ENCODE peak calls at places on chromosome 3, in seven cellular contexts. Z is colonic mucosa; E is effector memory CD4-positive, alpha-beta T cell; X is breast epithelium; G is mammary epithelial cell; H is Peyer's patch; U is uterus. P is an unnamed sample.

GRCh38 chr3:9151240-9151639 is 98.2 kb downstream of the SRGAP3 start:
- DNase-seq in Z (no peak), E (no peak), X (no peak), G (peak; percentile 31), H (no peak), U (no peak), P (no peak)

GRCh38 chr3:157542711-157543485 is 39.7 kb upstream of the VEPH1 start:
- DNase-seq in Z (peak; percentile 84), E (no peak), X (peak; percentile 49), G (peak; percentile 16), H (no peak), U (no peak), P (peak; percentile 83)

GRCh38 chr3:152235709-152236298 is 32.9 kb upstream of the MBNL1 start:
- DNase-seq in Z (no peak), E (no peak), X (no peak), G (peak; percentile 35), H (no peak), U (no peak), P (no peak)

GRCh38 chr3:84724877-84725276 is 233.9 kb upstream of the CADM2 start:
- DNase-seq in Z (no peak), E (no peak), X (no peak), G (peak; percentile 1), H (no peak), U (no peak), P (no peak)

GRCh38 chr3:195249057-195249770 is 21.7 kb downstream of the XXYLT1 start:
- DNase-seq in Z (no peak), E (no peak), X (no peak), G (no peak), H (no peak), U (peak; percentile 12), P (peak; percentile 23)

GRCh38 chr3:129961142-129961541 is 13.4 kb upstream of the TRH start:
- DNase-seq in Z (no peak), E (no peak), X (no peak), G (no peak), H (no peak), U (peak; percentile 46), P (no peak)

GRCh38 chr3:177345049-177345972 is 148.0 kb upstream of the TBL1XR1 start:
- DNase-seq in Z (peak; percentile 91), E (peak; percentile 18), X (peak; percentile 92), G (peak; percentile 92), H (peak; percentile 64), U (peak; percentile 86), P (peak; percentile 85)

GRCh38 chr3:154040283-154040682 is 80.9 kb upstream of the ARHGEF26 start:
- DNase-seq in Z (no peak), E (no peak), X (no peak), G (peak; percentile 16), H (no peak), U (no peak), P (no peak)

GRCh38 chr3:183285828-183286457 is 32.9 kb downstream of the B3GNT5 start:
- DNase-seq in Z (peak; percentile 93), E (peak; percentile 92), X (peak; percentile 83), G (peak; percentile 100), H (peak; percentile 74), U (peak; percentile 90), P (peak; percentile 88)

GRCh38 chr3:171314341-171314740 is 145.9 kb downstream of the TNIK start:
- DNase-seq in Z (no peak), E (no peak), X (no peak), G (no peak), H (no peak), U (no peak), P (no peak)

GRCh38 chr3:137032465-137033120 is 74.8 kb downstream of the IL20RB start:
- DNase-seq in Z (peak; percentile 90), E (peak; percentile 46), X (peak; percentile 53), G (peak; percentile 65), H (peak; percentile 64), U (peak; percentile 84), P (peak; percentile 89)

GRCh38 chr3:169744332-169745054 is 20.4 kb downstream of the TERC start:
- DNase-seq in Z (no peak), E (no peak), X (no peak), G (peak; percentile 13), H (no peak), U (no peak), P (no peak)

GRCh38 chr3:150747909-150748568 is 14.9 kb downstream of the SIAH2 start:
- DNase-seq in Z (no peak), E (no peak), X (no peak), G (no peak), H (no peak), U (no peak), P (no peak)

GRCh38 chr3:184562875-184563568 is 1.4 kb downstream of the EPHB3 start:
- DNase-seq in Z (no peak), E (no peak), X (no peak), G (peak; percentile 38), H (no peak), U (peak; percentile 61), P (no peak)

GRCh38 chr3:16142350-16143050 is 32.0 kb upstream of the GALNT15 start:
- DNase-seq in Z (no peak), E (no peak), X (no peak), G (no peak), H (no peak), U (no peak), P (no peak)

GRCh38 chr3:30193625-30194044 is 412.8 kb upstream of the TGFBR2 start:
- DNase-seq in Z (no peak), E (no peak), X (no peak), G (no peak), H (no peak), U (no peak), P (no peak)

GRCh38 chr3:172607305-172608121 is 84.3 kb upstream of the TNFSF10 start:
- DNase-seq in Z (no peak), E (no peak), X (no peak), G (peak; percentile 91), H (no peak), U (no peak), P (no peak)

DNA sequence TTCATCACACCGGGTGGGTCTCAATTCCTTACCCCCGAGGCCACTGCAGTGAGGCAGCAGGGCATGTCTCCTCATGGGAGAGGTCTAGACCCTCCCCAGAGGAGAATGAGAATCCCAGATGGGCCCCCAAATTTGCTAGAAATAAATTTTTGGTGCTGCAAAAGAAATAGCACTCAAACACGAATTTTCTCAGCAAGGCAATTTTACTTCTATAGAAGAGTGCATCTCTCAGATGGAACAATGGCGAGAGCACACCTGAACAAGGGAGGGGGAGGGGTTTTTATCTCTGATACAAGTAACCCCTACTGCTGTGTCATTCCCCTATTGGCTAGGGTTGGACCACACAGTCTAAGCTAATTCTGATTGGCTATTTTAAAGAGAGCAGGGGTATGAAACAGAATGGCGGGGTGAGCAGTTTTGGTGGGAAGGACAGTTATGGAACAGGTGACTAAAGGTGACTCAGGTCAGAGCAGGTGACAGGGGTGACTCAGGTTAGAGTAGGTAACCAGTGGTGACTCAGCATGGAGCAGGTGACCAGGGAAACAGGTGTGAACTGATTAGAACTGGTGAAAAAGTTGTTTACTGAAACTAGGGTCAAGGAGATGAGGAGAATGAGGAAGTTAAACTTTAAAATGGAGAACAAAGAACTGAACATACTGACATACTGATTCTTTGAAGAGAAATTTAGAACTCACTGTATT is 93.0 kb upstream of the WNT7A start:
- DNase-seq in Z (no peak), E (no peak), X (no peak), G (peak; percentile 26), H (no peak), U (no peak), P (no peak)
- H3K9me3 ChIP-seq in Z (no peaks in the 10 kb centered on the region), E (no peaks in the 10 kb centered on the region), X (peaks cover 32% of the 10 kb centered on the region), G (peaks cover 13% of the 10 kb centered on the region), H (peaks cover 4% of the 10 kb centered on the region), U (peaks cover 6% of the 10 kb centered on the region), P (peaks cover 11% of the 10 kb centered on the region)

DNA sequence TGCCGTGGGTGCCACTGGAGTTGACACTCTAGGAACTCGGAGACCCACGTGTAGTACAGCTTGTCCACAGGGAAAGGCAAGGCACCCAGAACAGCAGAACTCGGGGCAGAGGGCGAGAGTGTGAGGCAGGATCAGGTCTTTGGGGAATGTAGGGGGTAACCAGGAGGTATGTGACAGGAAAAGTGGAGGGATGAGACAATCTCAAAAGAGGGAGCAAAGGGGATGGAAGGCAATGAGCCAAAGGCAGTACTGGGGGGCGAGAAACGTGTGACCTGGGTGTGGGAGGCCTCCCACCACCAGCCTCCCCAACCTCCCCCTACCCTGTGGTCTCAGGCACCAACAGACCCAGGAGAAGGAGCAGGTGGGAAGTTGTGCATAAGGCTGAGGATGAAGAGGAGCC is 48.9 kb downstream of the UMPS start:
- DNase-seq in Z (no peak), E (no peak), X (no peak), G (no peak), H (no peak), U (no peak), P (no peak)
- H3K27ac ChIP-seq in Z (no peak overlapping the region), E (no peak overlapping the region), X (peak overlapping the region; percentile 94), G (no peak overlapping the region), H (peak overlapping the region; percentile 76), U (peak overlapping the region; percentile 93), P (no peak overlapping the region)

DNA sequence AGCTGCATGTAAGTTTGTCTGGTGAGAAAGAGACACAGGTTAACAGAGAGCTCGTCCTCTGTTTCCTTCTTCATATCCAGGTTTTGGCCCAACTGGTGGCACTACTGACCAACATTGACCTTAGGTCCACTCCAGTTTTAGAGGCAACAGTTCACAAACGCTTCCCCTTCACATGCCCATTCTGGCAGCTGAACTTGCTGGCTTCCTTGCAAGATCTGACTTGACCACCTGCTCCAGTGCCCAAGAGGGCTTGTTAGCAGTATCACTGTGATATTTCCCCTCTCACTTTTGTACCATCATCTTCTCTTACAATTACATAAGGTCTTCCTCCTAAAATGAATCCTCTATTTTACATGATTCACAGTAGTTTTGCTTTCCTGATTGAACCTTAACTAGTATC is 71.3 kb downstream of the CNTN6 start:
- DNase-seq in Z (no peak), E (no peak), X (no peak), G (no peak), H (no peak), U (no peak), P (no peak)
- H3K9me3 ChIP-seq in Z (no peaks in the 10 kb centered on the region), E (no peaks in the 10 kb centered on the region), X (peaks cover 4% of the 10 kb centered on the region), G (no peaks in the 10 kb centered on the region), H (no peaks in the 10 kb centered on the region), U (no peaks in the 10 kb centered on the region), P (no peaks in the 10 kb centered on the region)

GRCh38 chr3:128339491-128340012 is 127.1 kb downstream of the DNAJB8 start:
- DNase-seq in Z (no peak), E (no peak), X (no peak), G (no peak), H (no peak), U (no peak), P (no peak)

GRCh38 chr3:128338536-128339400 is 127.9 kb downstream of the DNAJB8 start:
- DNase-seq in Z (no peak), E (no peak), X (no peak), G (no peak), H (no peak), U (no peak), P (no peak)

GRCh38 chr3:128336337-128337156 is 130.1 kb downstream of the DNAJB8 start:
- DNase-seq in Z (no peak), E (no peak), X (peak; percentile 37), G (no peak), H (no peak), U (no peak), P (no peak)

GRCh38 chr3:128335621-128336296 is 130.9 kb downstream of the DNAJB8 start:
- DNase-seq in Z (no peak), E (no peak), X (peak; percentile 60), G (peak; percentile 10), H (no peak), U (no peak), P (no peak)

DNA sequence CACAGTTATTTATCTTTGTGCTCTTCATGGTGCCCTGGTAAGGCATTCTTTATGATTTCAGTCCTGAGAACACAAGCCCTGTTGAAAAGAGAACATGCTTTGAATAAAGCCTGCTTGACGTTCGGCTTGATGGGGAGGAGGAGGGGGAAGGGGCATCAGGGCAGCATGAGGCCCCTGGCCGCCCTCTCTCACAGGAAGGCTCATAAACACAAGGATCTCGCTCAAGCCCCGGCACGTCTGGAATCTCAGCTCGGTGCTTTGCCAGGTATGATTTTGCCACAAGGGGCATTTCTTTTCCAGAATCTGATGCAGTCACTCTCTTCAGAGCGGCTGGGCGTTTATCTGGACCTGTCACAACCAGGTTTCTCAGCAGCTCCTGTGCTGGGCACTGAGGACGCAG is 129.4 kb downstream of the DNAJB8 start:
- DNase-seq in Z (no peak), E (no peak), X (peak; percentile 70), G (peak; percentile 73), H (no peak), U (no peak), P (no peak)
- H3K27ac ChIP-seq in Z (no peak overlapping the region), E (no peak overlapping the region), X (peak overlapping the region; percentile 72), G (peak overlapping the region; percentile 23), H (no peak overlapping the region), U (no peak overlapping the region), P (no peak overlapping the region)